ENCODE peak calls at places on chromosomes 12 and 14, in four cellular contexts. O is GM12878, Y is pancreas, L is lung. E is an unnamed sample.

GRCh38 chr12:49838973-49839633 is 3.8 kb downstream of the BCDIN3D start:
- ATAC-seq in O (peak; percentile 46), Y (no peak), L (no peak), E (no peak)

GRCh38 chr14:50047274-50047676 is 69.1 kb downstream of the VCPKMT start:
- ATAC-seq in O (peak; percentile 87), Y (no peak), L (no peak), E (no peak)

GRCh38 chr14:34650786-34651584 is 21.0 kb upstream of the SNX6 start:
- ATAC-seq in O (no peak), Y (no peak), L (peak; percentile 74), E (peak; percentile 84)

GRCh38 chr12:80321653-80322052 is 122.4 kb upstream of the PTPRQ start:
- ATAC-seq in O (no peak), Y (no peak), L (no peak), E (no peak)

GRCh38 chr12:106866426-106867080 is 89.2 kb upstream of the TMEM263 start:
- ATAC-seq in O (no peak), Y (no peak), L (no peak), E (no peak)

GRCh38 chr14:39266589-39266870 is 32.8 kb downstream of the MIA2 start:
- ATAC-seq in O (peak; percentile 60), Y (peak; percentile 89), L (peak; percentile 63), E (peak; percentile 56)

GRCh38 chr14:94173471-94173884 is 644 bp upstream of the PPP4R4 start:
- ATAC-seq in O (no peak), Y (peak; percentile 10), L (no peak), E (no peak)

GRCh38 chr14:104554088-104554607 is 25.4 kb upstream of the C14orf180 start:
- ATAC-seq in O (no peak), Y (no peak), L (no peak), E (no peak)

GRCh38 chr12:11661491-11662085 is 12.1 kb downstream of the ETV6 start:
- ATAC-seq in O (no peak), Y (no peak), L (no peak), E (no peak)

GRCh38 chr14:62126885-62127478 is 364.8 kb downstream of the SNAPC1 start:
- ATAC-seq in O (peak; percentile 86), Y (peak; percentile 63), L (peak; percentile 58), E (no peak)

GRCh38 chr14:66174453-66174891 is 311.7 kb upstream of the CCDC196 start:
- ATAC-seq in O (no peak), Y (no peak), L (no peak), E (no peak)

GRCh38 chr12:92020983-92021664 is 124.5 kb downstream of the BTG1 start:
- ATAC-seq in O (no peak), Y (no peak), L (no peak), E (no peak)

GRCh38 chr14:20675669-20676068 is 8.7 kb upstream of the RNASE4 start:
- ATAC-seq in O (peak; percentile 82), Y (no peak), L (no peak), E (no peak)

GRCh38 chr12:69275471-69275891 is 36.1 kb downstream of the CPSF6 start:
- ATAC-seq in O (peak; percentile 61), Y (no peak), L (no peak), E (no peak)

GRCh38 chr12:114919479-114919878 is 235.5 kb upstream of the TBX3 start:
- ATAC-seq in O (no peak), Y (no peak), L (no peak), E (no peak)

GRCh38 chr14:101636081-101636560 is 74.8 kb downstream of the DIO3 start:
- ATAC-seq in O (peak; percentile 95), Y (no peak), L (no peak), E (no peak)

GRCh38 chr14:89621009-89621421 is 204.0 kb upstream of the FOXN3 start:
- ATAC-seq in O (no peak), Y (peak; percentile 14), L (no peak), E (no peak)

GRCh38 chr12:1083888-1084262 is 92.9 kb downstream of the ERC1 start:
- ATAC-seq in O (peak; percentile 60), Y (peak; percentile 94), L (no peak), E (no peak)

GRCh38 chr12:89618113-89618862 is 90.3 kb downstream of the ATP2B1 start:
- ATAC-seq in O (peak; percentile 67), Y (no peak), L (no peak), E (no peak)

DNA sequence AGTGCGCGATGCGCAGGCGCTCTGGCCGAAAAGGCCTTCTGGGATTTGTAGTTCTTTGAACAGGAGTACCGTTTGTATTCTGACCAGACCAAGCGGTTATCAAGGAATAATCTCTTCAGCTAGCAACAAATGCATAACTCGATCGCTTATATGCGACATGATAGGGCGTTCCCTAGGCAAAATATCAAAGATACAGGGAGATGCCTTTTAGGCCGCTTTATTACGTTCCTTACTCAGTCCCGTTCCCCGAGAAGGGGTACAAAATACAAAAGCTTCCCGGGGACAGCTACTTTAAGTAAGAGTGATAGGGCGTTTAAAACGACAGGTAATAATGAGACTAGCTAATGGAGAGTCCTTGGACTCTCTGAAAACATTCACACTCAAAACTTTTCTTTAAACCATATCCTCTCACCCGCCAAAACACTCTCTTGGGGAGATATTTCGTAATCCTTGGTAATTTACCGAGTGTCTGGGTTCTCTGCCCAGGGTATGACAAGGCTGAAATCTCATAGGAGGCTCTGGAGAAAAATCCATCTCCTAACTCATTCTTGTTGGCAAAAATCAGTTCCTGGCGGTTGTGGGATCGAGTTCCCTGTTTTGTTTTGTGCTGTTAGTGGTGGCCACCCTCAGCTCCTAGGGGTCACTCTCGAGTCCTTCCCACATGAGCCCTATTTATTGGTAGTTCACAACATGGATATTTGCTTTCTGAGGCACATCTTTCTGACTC is 412 bp upstream of the SNW1 start:
- ATAC-seq in O (peak; percentile 21), Y (peak; percentile 32), L (peak; percentile 30), E (peak; percentile 76)
- TF ChIP-seq CTCF in O (no peak), Y (no peak), L (no peak), E (no peak)

GRCh38 chr12:47249082-47249481 is 169.3 kb upstream of the AMIGO2 start:
- ATAC-seq in O (no peak), Y (no peak), L (no peak), E (no peak)
- TF ChIP-seq CTCF in O (no peak), Y (no peak), L (no peak), E (no peak)

GRCh38 chr12:108823804-108824203 is 33.6 kb downstream of the SSH1 start:
- ATAC-seq in O (no peak), Y (no peak), L (no peak), E (no peak)

GRCh38 chr12:108825205-108825950 is 32.0 kb downstream of the SSH1 start:
- ATAC-seq in O (peak; percentile 35), Y (no peak), L (no peak), E (no peak)

GRCh38 chr12:108827941-108828340 is 29.4 kb downstream of the SSH1 start:
- ATAC-seq in O (no peak), Y (no peak), L (no peak), E (no peak)

GRCh38 chr12:108826807-108827721 is 30.3 kb downstream of the SSH1 start:
- ATAC-seq in O (peak; percentile 7), Y (no peak), L (peak; percentile 16), E (peak; percentile 26)

DNA sequence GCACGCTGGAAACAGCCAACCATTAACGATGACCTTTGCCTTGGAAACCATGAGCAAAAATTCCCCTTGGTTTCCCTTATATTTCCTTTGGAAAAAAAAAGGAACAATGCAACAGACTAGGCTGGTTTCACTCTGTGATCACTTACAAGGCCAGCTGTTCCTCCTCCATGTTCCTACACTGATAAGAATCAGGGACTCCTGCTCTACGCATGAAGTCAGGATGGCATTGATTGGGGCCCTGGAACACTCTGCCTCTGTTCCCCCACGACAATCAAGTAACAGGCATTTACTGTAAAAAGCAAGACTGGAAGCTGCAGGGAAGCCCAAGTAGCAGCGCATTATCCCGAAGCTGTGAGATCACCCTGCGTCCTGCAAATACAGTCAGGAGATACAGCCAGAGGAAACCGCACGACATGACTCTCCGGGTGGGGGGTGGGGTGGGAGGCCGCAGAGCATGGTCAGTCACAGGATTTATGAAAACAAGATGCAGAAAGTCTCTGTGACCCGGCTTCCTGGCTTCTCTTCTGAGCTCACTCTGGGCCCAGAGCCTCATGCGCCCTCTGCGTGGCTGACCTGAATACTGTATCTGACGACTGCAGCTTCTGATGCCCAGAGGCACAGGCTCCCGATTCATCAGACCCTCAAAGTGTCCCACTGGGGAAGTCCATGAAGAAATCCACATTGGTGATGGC is 31.1 kb downstream of the SSH1 start:
- ATAC-seq in O (peak; percentile 54), Y (no peak), L (peak; percentile 50), E (peak; percentile 68)
- TF ChIP-seq CTCF in O (no peak), Y (no peak), L (no peak), E (no peak)

DNA sequence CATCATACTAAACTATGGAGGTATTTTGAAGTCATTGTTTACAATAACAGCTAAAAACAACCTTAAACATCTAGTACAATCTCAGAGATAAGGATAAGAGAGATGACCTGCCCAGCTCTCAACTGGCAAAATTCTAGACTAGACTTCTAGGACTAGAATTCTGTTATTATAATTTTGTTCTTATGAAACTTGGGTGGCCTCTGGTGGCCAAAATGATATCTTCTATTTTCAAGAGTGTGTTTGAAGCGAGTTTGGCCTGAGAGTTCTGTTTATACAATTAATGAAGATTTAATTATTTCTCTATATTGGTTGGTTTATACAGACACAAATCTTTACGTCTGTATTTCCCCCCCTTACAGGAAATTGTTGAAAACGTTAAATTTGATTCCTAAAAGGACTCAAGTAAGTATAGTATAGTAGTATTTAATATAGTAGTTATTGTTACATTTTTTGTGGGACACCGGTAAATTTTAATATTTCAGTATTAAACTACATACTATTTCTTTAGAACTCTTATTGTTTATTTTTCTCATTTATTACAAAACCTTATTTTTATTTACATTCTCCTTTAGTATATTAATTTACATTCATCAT is 6.4 kb downstream of the PPHLN1 start:
- ATAC-seq in O (peak; percentile 81), Y (peak; percentile 58), L (no peak), E (no peak)
- TF ChIP-seq CTCF in O (peak; percentile 50), Y (peak; percentile 29), L (peak; percentile 47), E (peak; percentile 66)

GRCh38 chr14:68688872-68689371 is 103.9 kb downstream of the ZFP36L1 start:
- ATAC-seq in O (no peak), Y (no peak), L (no peak), E (no peak)
- TF ChIP-seq CTCF in O (no peak), Y (no peak), L (no peak), E (no peak)

DNA sequence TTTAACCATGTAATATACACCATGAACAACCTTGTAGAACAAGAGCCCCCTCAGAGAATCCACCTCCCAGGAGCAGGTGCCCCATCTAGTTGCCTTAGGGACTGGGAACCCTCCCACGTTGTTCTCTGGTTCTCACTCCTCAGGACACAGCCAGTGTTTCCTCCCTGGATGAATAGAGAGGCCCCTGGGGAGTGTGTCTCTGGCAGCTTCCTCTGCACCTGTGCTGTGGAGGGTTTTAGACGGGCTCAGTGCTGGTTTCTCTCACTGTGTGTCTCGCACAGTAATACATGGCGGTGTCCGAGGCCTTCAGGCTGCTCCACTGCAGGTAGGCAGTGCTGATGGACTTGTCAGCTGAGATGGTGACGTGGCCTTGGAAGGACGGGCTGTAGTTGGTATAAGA is 581.3 kb downstream of the TMEM121 start:
- ATAC-seq in O (no peak), Y (no peak), L (no peak), E (no peak)
- TF ChIP-seq CTCF in O (no peak), Y (no peak), L (no peak), E (no peak)

GRCh38 chr12:41663487-41664258 is 475.6 kb downstream of the PDZRN4 start:
- ATAC-seq in O (no peak), Y (no peak), L (peak; percentile 62), E (no peak)
- TF ChIP-seq CTCF in O (no peak), Y (no peak), L (peak; percentile 14), E (peak; percentile 34)

DNA sequence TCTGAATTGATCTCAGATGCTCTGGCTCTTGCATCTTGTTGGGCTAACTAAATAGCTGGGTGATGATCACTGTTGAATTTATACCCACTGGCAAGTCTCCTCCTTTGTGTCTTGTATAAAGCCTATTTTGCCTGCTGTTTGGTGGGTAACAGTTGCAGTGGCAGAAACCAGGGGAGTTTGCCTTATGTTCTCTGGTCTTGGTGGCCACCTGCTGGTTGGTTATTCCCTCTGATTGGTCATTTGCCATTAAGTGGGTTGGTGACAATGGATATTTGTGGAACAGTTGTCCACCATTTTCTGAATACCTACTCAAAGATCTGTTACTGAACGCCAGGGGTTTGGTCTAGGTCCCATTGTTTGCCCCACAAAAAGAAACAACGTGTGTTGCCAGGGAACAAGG is 52.1 kb downstream of the AVPR1A start:
- ATAC-seq in O (no peak), Y (no peak), L (no peak), E (no peak)
- TF ChIP-seq CTCF in O (no peak), Y (no peak), L (no peak), E (no peak)